ENCODE peak calls at places on chromosomes 3 and 15, in ten cellular contexts. M is ELF-1; S is mesothelial cell of epicardium; Z is choroid plexus epithelial cell; Y is SJSA1; L is stimulated activated CD4-positive, alpha-beta T cell treated with anti-CD3 and anti-CD28 coated beads, Interleukin-4, amount 100 ng/mL, for 1 hour; T is NCI-H1105; I is endothelial cell; U is amniotic stem cell; H is activated T-cell treated with anti-CD3 and anti-CD28 coated beads, Interleukin-2, amount 50 U/mL, for 1 hour. W is an unnamed sample.

GRCh38 chr15:100116416-100117190 is 225.2 kb downstream of the ADAMTS17 start:
- DNase-seq in M (no peak), S (no peak), Z (no peak), Y (no peak), L (no peak), T (no peak), I (no peak), U (no peak), H (no peak), W (no peak)

GRCh38 chr15:34213690-34214089 is 3.8 kb upstream of the KATNBL1 start:
- DNase-seq in M (no peak), S (no peak), Z (peak), Y (no peak), L (no peak), T (no peak), I (no peak), U (no peak), H (no peak), W (no peak)

GRCh38 chr15:41559489-41560177 is 621 bp downstream of the TYRO3 start:
- DNase-seq in M (peak), S (no peak), Z (no peak), Y (no peak), L (no peak), T (no peak), I (no peak), U (no peak), H (peak), W (no peak)

GRCh38 chr3:49805884-49806701 is 3.0 kb downstream of the INKA1 start:
- DNase-seq in M (peak), S (peak), Z (peak), Y (no peak), L (peak), T (no peak), I (peak), U (no peak), H (no peak), W (no peak)

GRCh38 chr3:98599647-98600411 is 6.4 kb upstream of the CPOX start:
- DNase-seq in M (no peak), S (no peak), Z (peak), Y (no peak), L (no peak), T (no peak), I (no peak), U (no peak), H (no peak), W (no peak)

GRCh38 chr3:113628788-113629187 is 67.7 kb downstream of the USF3 start:
- DNase-seq in M (no peak), S (no peak), Z (no peak), Y (no peak), L (no peak), T (no peak), I (no peak), U (no peak), H (no peak), W (no peak)

GRCh38 chr15:101200181-101200580 is 51.7 kb downstream of the CHSY1 start:
- DNase-seq in M (no peak), S (no peak), Z (no peak), Y (no peak), L (no peak), T (no peak), I (no peak), U (no peak), H (no peak), W (no peak)

GRCh38 chr15:28896944-28897343 is 11.2 kb downstream of the APBA2 start:
- DNase-seq in M (no peak), S (no peak), Z (peak), Y (peak), L (no peak), T (no peak), I (no peak), U (peak), H (no peak), W (no peak)

GRCh38 chr3:173745952-173746682 is 348.6 kb downstream of the NLGN1 start:
- DNase-seq in M (no peak), S (no peak), Z (no peak), Y (no peak), L (no peak), T (no peak), I (no peak), U (peak), H (no peak), W (no peak)

GRCh38 chr3:113279686-113280085 is 68.3 kb downstream of the BOC start:
- DNase-seq in M (peak), S (no peak), Z (no peak), Y (no peak), L (no peak), T (no peak), I (no peak), U (no peak), H (no peak), W (no peak)

GRCh38 chr15:63801910-63802309 is 31.8 kb downstream of the HERC1 start:
- DNase-seq in M (no peak), S (no peak), Z (no peak), Y (no peak), L (no peak), T (no peak), I (no peak), U (no peak), H (no peak), W (no peak)

GRCh38 chr15:89492111-89492641 is 4.2 kb downstream of the RHCG start:
- DNase-seq in M (peak), S (peak), Z (peak), Y (no peak), L (no peak), T (no peak), I (peak), U (no peak), H (no peak), W (no peak)

GRCh38 chr3:42473083-42473932 is 29.1 kb upstream of the VIPR1 start:
- DNase-seq in M (peak), S (no peak), Z (peak), Y (peak), L (no peak), T (no peak), I (no peak), U (no peak), H (no peak), W (no peak)

GRCh38 chr3:106842151-106842550 is 535.1 kb upstream of the CCDC54 start:
- DNase-seq in M (no peak), S (no peak), Z (peak), Y (no peak), L (no peak), T (no peak), I (no peak), U (no peak), H (no peak), W (no peak)

GRCh38 chr3:81974754-81975153 is 213.3 kb upstream of the GBE1 start:
- DNase-seq in M (no peak), S (no peak), Z (no peak), Y (no peak), L (no peak), T (no peak), I (no peak), U (no peak), H (no peak), W (no peak)

GRCh38 chr3:136994772-136995516 is 37.2 kb downstream of the IL20RB start:
- DNase-seq in M (no peak), S (no peak), Z (peak), Y (no peak), L (no peak), T (peak), I (no peak), U (no peak), H (no peak), W (peak)

GRCh38 chr15:79724312-79724711 is 172.5 kb downstream of the MTHFS start:
- DNase-seq in M (no peak), S (no peak), Z (peak), Y (no peak), L (no peak), T (no peak), I (no peak), U (peak), H (no peak), W (no peak)

GRCh38 chr15:70361891-70362290 is 264.2 kb upstream of the TLE3 start:
- DNase-seq in M (no peak), S (no peak), Z (no peak), Y (peak), L (no peak), T (no peak), I (no peak), U (no peak), H (no peak), W (no peak)

GRCh38 chr3:195900426-195901355 is 7.7 kb downstream of the TNK2 start:
- DNase-seq in M (no peak), S (no peak), Z (no peak), Y (no peak), L (peak), T (no peak), I (no peak), U (no peak), H (no peak), W (no peak)

GRCh38 chr15:70518201-70519003 is 245.0 kb downstream of the UACA start:
- DNase-seq in M (no peak), S (no peak), Z (no peak), Y (no peak), L (no peak), T (no peak), I (no peak), U (no peak), H (no peak), W (no peak)

GRCh38 chr3:109927161-109927560 is 589.8 kb upstream of the DPPA4 start:
- DNase-seq in M (no peak), S (no peak), Z (peak), Y (peak), L (peak), T (no peak), I (no peak), U (peak), H (no peak), W (no peak)

GRCh38 chr3:10992017-10992945 is at the start of gene SLC6A1:
- DNase-seq in M (peak), S (no peak), Z (no peak), Y (no peak), L (no peak), T (peak), I (peak), U (no peak), H (no peak), W (peak)

GRCh38 chr3:57927166-57927565 is 81.1 kb upstream of the FLNB start:
- DNase-seq in M (no peak), S (no peak), Z (no peak), Y (no peak), L (no peak), T (no peak), I (no peak), U (no peak), H (no peak), W (no peak)

GRCh38 chr15:44193651-44194396 is 1.2 kb downstream of the FRMD5 start:
- DNase-seq in M (peak), S (no peak), Z (peak), Y (no peak), L (no peak), T (peak), I (peak), U (no peak), H (no peak), W (peak)

GRCh38 chr15:48678851-48679250 is 33.3 kb upstream of the FBN1 start:
- DNase-seq in M (no peak), S (no peak), Z (no peak), Y (no peak), L (no peak), T (no peak), I (no peak), U (no peak), H (no peak), W (no peak)

W was measured in NCI-H1092 treated with DMSO at 0.1 percent for 48 hours.